ENCODE peak calls at places on chromosomes 11 and 22, in ten cellular contexts. X is neural progenitor cell, H is uterus, S is aorta, O is mesendoderm, L is left lung, M is A549, K is H9, N is psoas muscle, C is left ventricle myocardium inferior. Y is an unnamed sample. For H3K4me1, the result is how much of the 10 kb centered on the place peaks cover.

GRCh38 chr11:83520849-83521248 is 234.7 kb upstream of the CCDC90B start:
- DNase-seq in N (no peak), C (no peak), K (no peak), M (no peak), S (no peak), X (no peak), H (no peak), O (no peak), L (no peak), Y (no peak)

GRCh38 chr22:36865346-36865745 is 4.5 kb downstream of the NCF4 start:
- DNase-seq in X (peak), N (no peak), S (no peak), M (no peak), O (peak), L (no peak), K (peak), C (no peak), H (no peak), Y (no peak)

GRCh38 chr11:2419638-2420501 is 19.3 kb downstream of the TSSC4 start:
- DNase-seq in H (peak), X (peak), S (peak), O (peak), L (peak), M (peak), C (peak), K (peak), N (peak), Y (peak)

GRCh38 chr22:19694696-19695095 is 19.6 kb upstream of the SEPTIN5 start:
- DNase-seq in H (no peak), L (no peak), N (no peak), K (no peak), M (no peak), X (no peak), S (no peak), O (no peak), C (no peak), Y (no peak)

GRCh38 chr11:99098751-99099150 is 78.0 kb downstream of the CNTN5 start:
- DNase-seq in M (no peak), S (no peak), L (no peak), C (no peak), K (no peak), H (no peak), X (no peak), O (no peak), N (no peak), Y (no peak)

GRCh38 chr11:22459053-22459452 is 120.9 kb downstream of the SLC17A6 start:
- DNase-seq in X (no peak), H (no peak), S (no peak), K (no peak), M (no peak), O (peak), C (no peak), L (no peak), N (no peak), Y (peak)

GRCh38 chr22:46373166-46373565 is 37.7 kb downstream of the TRMU start:
- DNase-seq in C (no peak), H (no peak), O (no peak), X (no peak), K (no peak), L (no peak), M (no peak), S (no peak), N (no peak), Y (no peak)

GRCh38 chr11:26987205-26987604 is 6.7 kb upstream of the FIBIN start:
- DNase-seq in L (no peak), C (no peak), N (no peak), H (no peak), K (no peak), S (no peak), X (no peak), O (no peak), M (no peak), Y (no peak)

GRCh38 chr22:27153386-27153785 is 496.0 kb downstream of the MIAT start:
- DNase-seq in N (no peak), X (no peak), H (no peak), K (no peak), M (no peak), L (no peak), S (no peak), C (no peak), O (no peak), Y (no peak)

GRCh38 chr11:13101836-13102574 is 92.9 kb downstream of the RASSF10 start:
- DNase-seq in S (no peak), K (no peak), C (no peak), N (no peak), M (no peak), H (no peak), X (peak), L (no peak), O (no peak), Y (no peak)

GRCh38 chr11:79045811-79046304 is 395.0 kb downstream of the TENM4 start:
- DNase-seq in K (no peak), N (no peak), H (no peak), M (no peak), O (peak), S (no peak), X (peak), C (no peak), L (no peak), Y (no peak)

GRCh38 chr11:76918941-76919386 is 58.2 kb downstream of the ACER3 start:
- DNase-seq in H (no peak), K (no peak), S (peak), O (peak), L (no peak), M (peak), C (no peak), N (no peak), X (peak), Y (peak)

GRCh38 chr11:35237860-35238715 is 99.1 kb downstream of the CD44 start:
- DNase-seq in H (no peak), L (no peak), S (no peak), X (peak), M (no peak), C (no peak), O (peak), N (no peak), K (peak), Y (peak)

GRCh38 chr22:22787805-22788459 is 99.7 kb upstream of the IGLL5 start:
- DNase-seq in N (peak), S (peak), H (peak), C (peak), K (peak), O (peak), X (peak), M (peak), L (peak), Y (peak)

GRCh38 chr11:70882716-70883085 is 369.7 kb downstream of the SHANK2 start:
- DNase-seq in O (no peak), N (no peak), M (no peak), K (no peak), X (no peak), C (no peak), L (no peak), H (no peak), S (no peak), Y (no peak)

GRCh38 chr11:34641981-34642380 is 21.1 kb downstream of the EHF start:
- DNase-seq in N (no peak), O (no peak), M (no peak), H (no peak), X (no peak), S (no peak), C (no peak), K (no peak), L (no peak), Y (no peak)

GRCh38 chr11:17599460-17599925 is 52.4 kb downstream of the OTOG start:
- DNase-seq in M (no peak), L (no peak), O (no peak), C (no peak), X (no peak), H (no peak), N (no peak), S (no peak), K (no peak), Y (no peak)

GRCh38 chr22:39646614-39647210 is 76.2 kb downstream of the CACNA1I start:
- DNase-seq in S (no peak), H (no peak), M (no peak), K (no peak), O (no peak), N (no peak), L (no peak), X (no peak), C (no peak), Y (no peak)

GRCh38 chr22:18152519-18152918 is 2.5 kb downstream of the USP18 start:
- DNase-seq in O (no peak), K (no peak), S (no peak), C (no peak), L (no peak), N (no peak), M (no peak), H (peak), X (no peak), Y (no peak)

GRCh38 chr22:20316844-20317401 is 2.9 kb downstream of the DGCR6L start:
- DNase-seq in O (no peak), K (no peak), X (peak), C (no peak), L (no peak), H (no peak), S (no peak), N (no peak), M (no peak), Y (no peak)

GRCh38 chr22:37284807-37285355 is 2.6 kb downstream of the CYTH4 start:
- DNase-seq in S (peak), O (no peak), K (no peak), H (no peak), L (peak), M (no peak), N (peak), X (no peak), C (peak), Y (no peak)

GRCh38 chr11:2665747-2666710 is 33.8 kb downstream of the KCNQ1OT1 start:
- DNase-seq in C (no peak), L (no peak), K (peak), N (no peak), M (no peak), S (no peak), X (no peak), H (peak), O (no peak), Y (no peak)

GRCh38 chr11:117180020-117180419 is 1.5 kb downstream of the SIDT2 start:
- DNase-seq in S (no peak), X (no peak), N (no peak), H (no peak), O (peak), C (no peak), L (no peak), K (peak), M (no peak), Y (no peak)

GRCh38 chr11:5737672-5738071 is 1.4 kb downstream of the OR56B1 start:
- DNase-seq in K (no peak), S (no peak), N (no peak), C (no peak), M (no peak), O (no peak), H (no peak), X (no peak), L (no peak), Y (no peak)

GRCh38 chr11:23127706-23128105 is 267.4 kb upstream of the CCDC179 start:
- DNase-seq in N (no peak), X (no peak), O (no peak), L (no peak), M (no peak), S (no peak), H (no peak), C (no peak), K (no peak), Y (no peak)

GRCh38 chr11:125128450-125128849 is 17.0 kb upstream of the TMEM218 start:
- DNase-seq in L (no peak), N (no peak), S (no peak), K (no peak), C (no peak), O (no peak), H (no peak), X (no peak), M (no peak), Y (no peak)

GRCh38 chr11:67534070-67534679 is 10.9 kb upstream of the CABP2 start:
- DNase-seq in M (no peak), N (no peak), H (no peak), X (peak), O (peak), K (no peak), C (no peak), S (no peak), L (no peak), Y (no peak)

GRCh38 chr22:50317674-50318073 is 9.1 kb downstream of the DENND6B start:
- DNase-seq in H (no peak), O (no peak), S (no peak), C (no peak), K (no peak), M (no peak), X (no peak), L (no peak), N (no peak), Y (no peak)

GRCh38 chr11:88164806-88165205 is 10.4 kb downstream of the RAB38 start:
- DNase-seq in M (no peak), N (no peak), K (no peak), L (no peak), S (no peak), H (no peak), O (no peak), C (no peak), X (no peak), Y (no peak)

GRCh38 chr11:62400760-62401159 is 18.1 kb upstream of the SCGB1A1 start:
- DNase-seq in H (peak), O (no peak), X (no peak), S (peak), C (peak), M (no peak), L (peak), N (peak), K (no peak), Y (no peak)

GRCh38 chr11:118929496-118930151 is 3.9 kb upstream of the BCL9L start:
- DNase-seq in H (peak), N (peak), X (peak), O (peak), M (peak), L (peak), S (peak), C (peak), K (peak), Y (peak)

GRCh38 chr11:27718853-27719574 is 18.8 kb upstream of the BDNF start:
- DNase-seq in C (peak), K (peak), O (peak), M (peak), S (peak), H (no peak), X (peak), N (no peak), L (no peak), Y (no peak)

GRCh38 chr11:95835768-95836488 is 45.6 kb downstream of the CEP57 start:
- DNase-seq in N (peak), H (peak), M (peak), K (peak), O (peak), L (peak), C (peak), X (peak), S (no peak), Y (peak)

GRCh38 chr11:58641326-58641725 is 18.9 kb downstream of the CNTF start:
- DNase-seq in O (no peak), N (no peak), X (no peak), S (no peak), C (no peak), M (no peak), K (no peak), H (no peak), L (no peak), Y (no peak)

GRCh38 chr22:22201185-22201924 is 43.2 kb upstream of the VPREB1 start:
- DNase-seq in X (peak), K (peak), M (peak), H (no peak), L (no peak), S (no peak), N (peak), C (peak), O (peak), Y (peak)

GRCh38 chr11:132312616-132313210 is 942.3 kb downstream of the NTM start:
- DNase-seq in C (no peak), S (no peak), H (no peak), L (no peak), K (peak), O (peak), X (peak), M (no peak), N (no peak), Y (peak)

GRCh38 chr11:26944866-26945664 is 48.8 kb upstream of the FIBIN start:
- DNase-seq in M (no peak), L (no peak), H (no peak), C (no peak), N (no peak), K (no peak), S (no peak), X (no peak), O (no peak), Y (peak)

GRCh38 chr22:24183321-24184031 is 2.2 kb downstream of the SUSD2 start:
- DNase-seq in L (peak), K (no peak), X (no peak), C (peak), M (no peak), O (no peak), S (peak), N (peak), H (no peak), Y (no peak)

GRCh38 chr22:29151316-29151715 is 54.4 kb upstream of the EMID1 start:
- DNase-seq in C (no peak), X (no peak), S (no peak), O (no peak), H (no peak), N (no peak), K (no peak), L (peak), M (no peak), Y (no peak)

GRCh38 chr22:29152381-29153138 is 53.1 kb upstream of the EMID1 start:
- DNase-seq in M (no peak), S (peak), O (peak), N (no peak), X (peak), H (no peak), L (peak), C (peak), K (peak), Y (peak)

GRCh38 chr22:29152045-29152380 is 53.7 kb upstream of the EMID1 start:
- DNase-seq in M (no peak), X (peak), C (no peak), S (no peak), O (peak), L (no peak), H (no peak), K (peak), N (no peak), Y (no peak)

GRCh38 chr22:29149841-29150555 is 55.7 kb upstream of the EMID1 start:
- DNase-seq in C (peak), S (no peak), H (no peak), N (no peak), X (peak), L (peak), O (no peak), K (peak), M (no peak), Y (no peak)

DNA sequence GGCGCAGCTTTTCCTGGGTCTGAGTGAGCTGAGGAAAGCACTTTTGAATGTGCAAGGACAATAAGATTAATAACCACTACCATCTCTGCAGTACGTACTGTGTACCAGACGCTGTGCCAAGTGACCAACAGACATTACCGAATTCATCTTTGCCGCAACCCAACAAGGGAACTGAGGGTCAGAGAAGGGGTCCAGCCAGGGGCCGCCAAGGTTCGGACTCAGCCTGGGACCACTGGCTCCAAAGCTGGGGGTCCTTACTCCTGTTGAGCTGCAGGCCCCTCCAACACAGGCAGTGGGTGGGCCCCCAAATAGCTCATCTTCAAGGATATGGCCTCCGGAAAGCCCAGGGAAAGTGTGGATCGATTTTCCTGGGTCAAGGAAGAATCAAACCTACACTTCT is 55.0 kb upstream of the EMID1 start:
- DNase-seq in N (no peak), O (no peak), C (no peak), M (no peak), L (peak), H (no peak), K (no peak), S (no peak), X (no peak), Y (no peak)
- H3K4me1 ChIP-seq in N (under half), O (under half), C (half or more), M (under half), L (under half), H (under half), K (under half), S (under half), X (half or more), Y (under half)

GRCh38 chr22:48477031-48477721 is 1350.5 kb downstream of the BRD1 start:
- DNase-seq in L (no peak), S (no peak), K (peak), X (no peak), M (no peak), H (no peak), N (peak), C (peak), O (no peak), Y (no peak)
- H3K4me1 ChIP-seq in L (under half), S (under half), K (under half), X (under half), M (under half), H (under half), N (under half), C (under half), O (under half), Y (under half)

GRCh38 chr11:63876616-63877015 is 37.7 kb downstream of the MARK2 start:
- DNase-seq in M (no peak), L (no peak), S (no peak), K (no peak), O (no peak), C (no peak), N (no peak), X (no peak), H (no peak), Y (no peak)

GRCh38 chr11:63872833-63873201 is 33.9 kb downstream of the MARK2 start:
- DNase-seq in X (no peak), N (no peak), S (no peak), C (no peak), H (no peak), L (peak), K (no peak), M (no peak), O (no peak), Y (no peak)

GRCh38 chr11:63875506-63875905 is 36.6 kb downstream of the MARK2 start:
- DNase-seq in S (no peak), X (no peak), L (no peak), C (no peak), O (no peak), N (no peak), M (no peak), H (no peak), K (no peak), Y (no peak)

GRCh38 chr11:63873381-63873780 is 34.5 kb downstream of the MARK2 start:
- DNase-seq in L (no peak), C (no peak), M (no peak), X (no peak), O (no peak), K (no peak), H (no peak), S (no peak), N (no peak), Y (no peak)

GRCh38 chr11:63874511-63874910 is 35.6 kb downstream of the MARK2 start:
- DNase-seq in N (no peak), C (peak), S (no peak), K (no peak), X (no peak), M (no peak), O (no peak), H (no peak), L (no peak), Y (no peak)
- H3K4me1 ChIP-seq in N (under half), C (half or more), S (under half), K (under half), X (under half), M (under half), O (under half), H (under half), L (under half), Y (under half)

DNA sequence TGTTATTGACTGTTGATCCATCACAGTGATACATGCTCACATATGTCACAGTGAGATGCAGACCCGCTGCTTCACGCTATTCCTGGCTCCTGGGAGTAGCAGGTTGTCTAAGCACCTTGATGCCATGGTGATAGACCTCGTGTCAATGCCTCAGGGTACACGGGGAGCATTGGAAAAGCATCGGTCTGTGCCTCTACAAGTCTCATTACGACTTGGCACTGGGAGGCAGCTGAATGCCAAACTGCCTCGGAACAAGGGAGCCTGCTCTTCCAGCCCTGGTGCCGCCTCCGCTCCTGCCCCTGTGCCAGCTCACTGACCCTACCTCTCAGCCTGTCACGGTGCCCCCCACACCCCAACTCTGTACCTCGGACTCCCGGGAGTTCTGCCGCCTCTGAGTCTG is 1.6 kb upstream of the NFAM1 start:
- DNase-seq in L (no peak), C (no peak), N (no peak), O (no peak), S (no peak), H (no peak), K (no peak), M (no peak), X (no peak), Y (no peak)
- H3K4me1 ChIP-seq in L (under half), C (under half), N (under half), O (under half), S (under half), H (under half), K (under half), M (under half), X (under half), Y (half or more)

Y was measured in A673.